ENCODE peak calls at places on chromosome 19, in five cellular contexts. O is tibial nerve; Z is fibroblast of the aortic adventitia; R is CD8-positive, alpha-beta T cell; N is uterus. G is an unnamed sample.

GRCh38 chr19:1079566-1080111 is 12.7 kb downstream of the ARHGAP45 start:
- DNase-seq in R (peak), Z (no peak), O (no peak), N (no peak), G (no peak)

GRCh38 chr19:44072543-44073401 is 813 bp downstream of the ZNF284 start:
- DNase-seq in O (no peak), N (no peak), Z (peak), R (no peak), G (no peak)

GRCh38 chr19:53086949-53087348 is 16.3 kb downstream of the ZNF160 start:
- DNase-seq in Z (peak), N (peak), R (no peak), O (no peak), G (no peak)

GRCh38 chr19:10872551-10873107 is 1.3 kb downstream of the CARM1 start:
- DNase-seq in R (no peak), O (no peak), N (no peak), Z (peak), G (no peak)

GRCh38 chr19:2537544-2537943 is 61.6 kb downstream of the GADD45B start:
- DNase-seq in R (no peak), O (no peak), Z (no peak), N (no peak), G (no peak)

GRCh38 chr19:5281588-5281987 is 59.0 kb downstream of the PTPRS start:
- DNase-seq in Z (peak), O (peak), N (peak), R (no peak), G (no peak)

GRCh38 chr19:3625996-3626472 is 556 bp downstream of the CACTIN start:
- DNase-seq in Z (no peak), O (no peak), R (no peak), N (no peak), G (no peak)

GRCh38 chr19:35501684-35502083 is 11.4 kb upstream of the KRTDAP start:
- DNase-seq in N (peak), Z (no peak), R (no peak), O (no peak), G (no peak)

GRCh38 chr19:46192990-46193650 is 36.4 kb upstream of the IGFL1 start:
- DNase-seq in N (no peak), R (no peak), O (no peak), Z (peak), G (no peak)

GRCh38 chr19:48249502-48250014 is 6.2 kb downstream of the CARD8 start:
- DNase-seq in O (no peak), R (peak), N (no peak), Z (no peak), G (no peak)

GRCh38 chr19:50050406-50051223 is 24.8 kb downstream of the ZNF473 start:
- DNase-seq in R (peak), O (peak), N (peak), Z (peak), G (no peak)

GRCh38 chr19:16184665-16185122 is 516 bp upstream of the FAM32A start:
- DNase-seq in Z (no peak), O (no peak), R (no peak), N (no peak), G (no peak)

GRCh38 chr19:32676186-32676894 is 692 bp downstream of the RGS9BP start:
- DNase-seq in N (peak), Z (no peak), O (no peak), R (peak), G (peak)

GRCh38 chr19:4866595-4867424 is 657 bp downstream of the PLIN3 start:
- DNase-seq in N (peak), O (peak), Z (peak), R (peak), G (no peak)

GRCh38 chr19:32129141-32129540 is 216.3 kb upstream of the ZNF507 start:
- DNase-seq in N (peak), O (no peak), Z (no peak), R (no peak), G (no peak)

GRCh38 chr19:9865732-9866627 is 30.9 kb downstream of the PIN1 start:
- DNase-seq in R (peak), O (no peak), Z (no peak), N (no peak), G (no peak)

GRCh38 chr19:11159598-11160001 is 4.0 kb upstream of the SPC24 start:
- DNase-seq in N (peak), R (no peak), O (no peak), Z (no peak), G (no peak)

GRCh38 chr19:12126707-12127106 is 13.4 kb downstream of the ZNF20 start:
- DNase-seq in Z (peak), N (no peak), R (no peak), O (no peak), G (no peak)

GRCh38 chr19:778910-779653 is 18.2 kb upstream of the PTBP1 start:
- DNase-seq in R (no peak), O (peak), N (peak), Z (peak), G (no peak)

GRCh38 chr19:33373701-33374405 is at the start of gene CEBPG:
- DNase-seq in R (peak), Z (peak), O (no peak), N (peak), G (peak)

GRCh38 chr19:42497492-42498226 is 30.6 kb downstream of the CEACAM1 start:
- DNase-seq in N (no peak), Z (no peak), O (no peak), R (no peak), G (peak)

GRCh38 chr19:1151917-1152601 is 22.0 kb downstream of the SBNO2 start:
- DNase-seq in R (no peak), O (no peak), N (peak), Z (peak), G (no peak)

GRCh38 chr19:15316498-15316897 is 15.8 kb downstream of the BRD4 start:
- DNase-seq in Z (no peak), O (no peak), R (no peak), N (no peak), G (no peak)

GRCh38 chr19:35860818-35861639 is 4.3 kb downstream of the KIRREL2 start:
- DNase-seq in R (no peak), Z (no peak), N (no peak), O (no peak), G (peak)

GRCh38 chr19:55206664-55207500 is 2.4 kb downstream of the PTPRH start:
- DNase-seq in N (peak), O (peak), Z (peak), R (no peak), G (peak)

GRCh38 chr19:45526143-45526542 is 18.9 kb downstream of the VASP start:
- DNase-seq in Z (peak), R (no peak), N (peak), O (no peak), G (no peak)

GRCh38 chr19:13150919-13151604 is 851 bp downstream of the IER2 start:
- DNase-seq in O (no peak), Z (no peak), R (peak), N (peak), G (no peak)

GRCh38 chr19:45424191-45425058 is 708 bp upstream of the ERCC1 start:
- DNase-seq in Z (peak), O (no peak), R (peak), N (peak), G (no peak)

GRCh38 chr19:28021316-28022185 is 1191.4 kb downstream of the UQCRFS1 start:
- DNase-seq in N (no peak), O (no peak), Z (no peak), R (no peak), G (no peak)

GRCh38 chr19:11295665-11296245 is at the start of gene TSPAN16:
- DNase-seq in Z (no peak), R (no peak), N (no peak), O (peak), G (no peak)

GRCh38 chr19:35596366-35596999 is 10.5 kb downstream of the PMIS2 start:
- DNase-seq in Z (peak), N (no peak), O (no peak), R (no peak), G (no peak)

GRCh38 chr19:10120538-10121198 is 969 bp upstream of the EIF3G start:
- DNase-seq in N (peak), O (no peak), Z (peak), R (no peak), G (no peak)

GRCh38 chr19:32165750-32166149 is 179.7 kb upstream of the ZNF507 start:
- DNase-seq in R (no peak), O (no peak), N (no peak), Z (no peak), G (no peak)

GRCh38 chr19:38559428-38560401 is 58.0 kb downstream of the MAP4K1 start:
- DNase-seq in R (peak), Z (no peak), O (no peak), N (no peak), G (no peak)

GRCh38 chr19:12766051-12766521 is 9.3 kb downstream of the HOOK2 start:
- DNase-seq in N (peak), O (peak), Z (peak), R (peak), G (peak)

GRCh38 chr19:18161691-18162039 is 8.7 kb downstream of the PIK3R2 start:
- DNase-seq in R (no peak), N (no peak), O (no peak), Z (no peak), G (no peak)

GRCh38 chr19:18160441-18160791 is 7.5 kb downstream of the PIK3R2 start:
- DNase-seq in O (no peak), R (no peak), Z (no peak), N (no peak), G (no peak)

GRCh38 chr19:18159810-18160209 is 6.8 kb downstream of the PIK3R2 start:
- DNase-seq in N (no peak), O (no peak), Z (no peak), R (no peak), G (no peak)

GRCh38 chr19:18158471-18158870 is 5.5 kb downstream of the PIK3R2 start:
- DNase-seq in N (no peak), O (no peak), R (no peak), Z (no peak), G (no peak)

GRCh38 chr19:18160792-18161690 is 8.1 kb downstream of the PIK3R2 start:
- DNase-seq in Z (peak), N (peak), R (peak), O (peak), G (peak)
- TF ChIP-seq CTCF in Z (peak), N (peak), R (peak), O (peak), G (peak)

DNA sequence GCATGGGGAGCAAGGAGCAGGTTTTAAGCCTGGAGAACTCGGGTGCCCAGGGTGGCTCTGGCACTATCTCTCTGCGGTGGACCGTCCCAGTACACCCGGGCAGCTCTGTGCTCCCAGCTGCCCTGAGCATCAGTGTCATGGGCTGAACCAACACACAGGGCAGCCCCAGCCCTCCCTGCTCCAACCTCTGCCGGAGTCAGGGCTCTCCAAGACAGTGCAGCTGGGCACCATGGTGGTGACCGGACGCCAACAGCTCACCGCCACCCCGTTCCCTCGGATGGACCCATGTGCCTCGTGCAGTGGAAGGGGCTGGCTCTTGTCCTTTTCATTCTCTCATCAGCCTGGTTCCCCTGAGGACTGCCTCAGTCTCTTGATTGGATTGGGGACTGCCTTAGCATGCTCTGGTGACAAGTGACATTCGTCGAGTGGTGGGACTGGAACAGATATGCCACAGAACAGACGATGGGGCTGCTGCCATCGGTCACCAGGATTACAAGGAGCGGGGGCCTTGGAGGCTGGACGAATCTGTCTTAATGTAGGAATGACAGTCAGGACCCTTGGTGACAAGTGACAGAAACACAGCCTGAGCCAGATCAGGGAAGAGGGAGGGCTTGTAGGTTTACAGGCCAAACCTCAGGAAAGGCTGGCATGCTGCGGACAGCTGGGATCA is 25.7 kb upstream of the VSTM2B start:
- DNase-seq in N (no peak), O (no peak), R (no peak), Z (no peak), G (no peak)
- TF ChIP-seq CTCF in N (no peak), O (no peak), R (no peak), Z (no peak), G (no peak)

DNA sequence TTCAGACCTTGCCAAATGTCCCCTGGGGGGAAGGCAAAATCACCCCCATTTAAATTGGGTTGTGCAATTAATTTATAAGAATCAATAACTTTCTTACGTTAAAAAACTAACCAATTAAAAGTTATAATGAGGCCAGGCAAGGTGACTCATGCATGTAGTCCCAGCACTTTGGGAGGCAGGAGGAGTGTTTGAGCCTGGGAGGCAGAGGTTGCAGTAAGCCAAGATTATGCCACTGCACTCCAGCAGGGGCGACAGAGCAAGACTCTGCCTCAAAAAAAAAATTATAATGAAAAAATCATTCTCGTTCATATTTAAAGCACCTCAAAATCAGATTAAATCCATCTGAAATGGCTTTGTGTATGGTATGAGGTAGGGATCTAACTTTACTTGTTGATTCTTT is 18.4 kb upstream of the SIGLEC14 start:
- DNase-seq in R (no peak), N (no peak), Z (peak), O (no peak), G (no peak)
- TF ChIP-seq CTCF in R (no peak), N (no peak), Z (peak), O (no peak), G (peak)

GRCh38 chr19:8245869-8246835 is 37.0 kb downstream of the CERS4 start:
- DNase-seq in O (no peak), N (no peak), R (no peak), Z (no peak), G (no peak)
- TF ChIP-seq CTCF in O (no peak), N (no peak), R (no peak), Z (no peak), G (no peak)

GRCh38 chr19:6442087-6442688 is 8.6 kb upstream of the SLC25A41 start:
- DNase-seq in Z (no peak), O (no peak), N (no peak), R (no peak), G (no peak)
- TF ChIP-seq CTCF in Z (no peak), O (no peak), N (no peak), R (no peak), G (no peak)

GRCh38 chr19:39969681-39970423 is 1.1 kb upstream of the PSMC4 start:
- DNase-seq in O (no peak), N (no peak), Z (no peak), R (no peak), G (no peak)

GRCh38 chr19:39969266-39969665 is 1.7 kb upstream of the PSMC4 start:
- DNase-seq in O (no peak), N (no peak), R (no peak), Z (no peak), G (no peak)

GRCh38 chr19:39971380-39971841 is 446 bp downstream of the PSMC4 start:
- DNase-seq in R (no peak), Z (peak), O (no peak), N (no peak), G (no peak)

GRCh38 chr19:39970424-39970673 is 616 bp upstream of the PSMC4 start:
- DNase-seq in N (no peak), Z (no peak), R (no peak), O (no peak), G (no peak)

GRCh38 chr19:39970674-39971379 is at the start of gene PSMC4:
- DNase-seq in Z (peak), R (peak), O (peak), N (peak), G (peak)
- TF ChIP-seq CTCF in Z (peak), R (peak), O (peak), N (peak), G (peak)

GRCh38 chr19:51096473-51097165 is 11.6 kb downstream of the CTU1 start:
- DNase-seq in O (no peak), N (no peak), Z (no peak), R (no peak), G (no peak)
- TF ChIP-seq CTCF in O (no peak), N (no peak), Z (peak), R (no peak), G (peak)

GRCh38 chr19:19606021-19606420 is 12.5 kb downstream of the PBX4 start:
- DNase-seq in Z (no peak), O (no peak), R (peak), N (no peak), G (no peak)

GRCh38 chr19:19600793-19601346 is 17.6 kb downstream of the PBX4 start:
- DNase-seq in O (no peak), Z (no peak), N (no peak), R (no peak), G (no peak)

GRCh38 chr19:19602136-19602712 is 16.3 kb downstream of the PBX4 start:
- DNase-seq in N (no peak), R (peak), Z (no peak), O (no peak), G (no peak)

GRCh38 chr19:19599190-19599535 is 19.3 kb downstream of the PBX4 start:
- DNase-seq in R (peak), O (no peak), N (no peak), Z (no peak), G (no peak)

DNA sequence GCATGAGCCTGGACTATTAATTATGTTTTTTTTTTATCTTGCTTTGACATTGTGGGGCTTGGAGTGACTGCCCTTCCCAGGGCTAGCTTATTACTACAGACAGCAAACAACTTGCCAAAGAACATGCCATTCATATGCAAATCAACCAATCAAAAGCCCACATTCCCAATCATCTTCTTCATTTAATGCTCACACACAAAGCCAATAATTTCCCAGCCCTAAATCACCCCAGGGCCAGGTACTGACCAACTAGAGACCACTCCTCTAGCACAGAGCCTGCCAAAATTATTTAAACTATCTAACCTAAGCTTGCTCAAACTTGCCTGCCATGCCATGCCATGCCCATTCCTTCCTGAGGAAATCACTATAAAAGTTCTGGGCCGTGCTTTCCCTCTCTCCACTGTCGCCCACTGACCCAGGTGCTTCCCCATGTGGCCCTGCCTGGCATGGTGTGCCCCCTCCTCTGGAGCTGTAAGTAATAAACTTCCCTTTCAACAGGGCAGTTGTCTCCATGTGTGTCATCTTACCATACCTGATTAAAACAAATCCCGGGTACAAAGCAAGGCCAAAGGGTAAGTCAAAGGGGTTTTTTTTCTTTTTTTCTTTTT is 15.7 kb downstream of the PBX4 start:
- DNase-seq in Z (no peak), N (no peak), O (no peak), R (no peak), G (no peak)
- TF ChIP-seq CTCF in Z (no peak), N (no peak), O (no peak), R (no peak), G (no peak)

GRCh38 chr19:51637362-51637978 is 7.3 kb upstream of the SIGLEC5 start:
- DNase-seq in O (no peak), Z (peak), N (no peak), R (no peak), G (no peak)
- TF ChIP-seq CTCF in O (no peak), Z (peak), N (no peak), R (peak), G (peak)